ENCODE peak calls at places on chromosomes 13 and 19, in ten cellular contexts. One of them, this sample, is unnamed. For H3K4me1, the result is how much of the 10 kb centered on the place peaks cover.

GRCh38 chr19:48487944-48488343 is 18.8 kb downstream of the CYTH2 start:
- DNase-seq in H1: no peak
- DNase-seq in CD8-positive, alpha-beta memory T cell: no peak
- DNase-seq in neuronal stem cell: no peak
- DNase-seq in adrenal gland: peak
- DNase-seq in adipocyte: peak
- DNase-seq in heart right ventricle: peak
- DNase-seq in heart left ventricle: peak
- DNase-seq in upper lobe of left lung: peak
- DNase-seq in psoas muscle: peak
- DNase-seq in this sample: peak

GRCh38 chr13:31919241-31919640 is 112.3 kb upstream of the FRY start:
- DNase-seq in psoas muscle: no peak
- DNase-seq in CD8-positive, alpha-beta memory T cell: no peak
- DNase-seq in H1: no peak
- DNase-seq in adipocyte: no peak
- DNase-seq in upper lobe of left lung: no peak
- DNase-seq in heart right ventricle: no peak
- DNase-seq in neuronal stem cell: no peak
- DNase-seq in adrenal gland: no peak
- DNase-seq in heart left ventricle: no peak
- DNase-seq in this sample: no peak

GRCh38 chr13:77492982-77493381 is 42.5 kb upstream of the SCEL start:
- DNase-seq in upper lobe of left lung: no peak
- DNase-seq in CD8-positive, alpha-beta memory T cell: no peak
- DNase-seq in neuronal stem cell: no peak
- DNase-seq in adrenal gland: peak
- DNase-seq in adipocyte: peak
- DNase-seq in psoas muscle: no peak
- DNase-seq in H1: no peak
- DNase-seq in heart right ventricle: no peak
- DNase-seq in heart left ventricle: no peak
- DNase-seq in this sample: no peak

GRCh38 chr13:32905864-32906180 is 110.4 kb upstream of the KL start:
- DNase-seq in upper lobe of left lung: no peak
- DNase-seq in heart left ventricle: peak
- DNase-seq in psoas muscle: no peak
- DNase-seq in neuronal stem cell: no peak
- DNase-seq in CD8-positive, alpha-beta memory T cell: no peak
- DNase-seq in adrenal gland: peak
- DNase-seq in H1: no peak
- DNase-seq in adipocyte: no peak
- DNase-seq in heart right ventricle: peak
- DNase-seq in this sample: no peak

GRCh38 chr13:33483471-33483870 is 197.9 kb upstream of the STARD13 start:
- DNase-seq in psoas muscle: no peak
- DNase-seq in heart left ventricle: no peak
- DNase-seq in adrenal gland: no peak
- DNase-seq in H1: no peak
- DNase-seq in neuronal stem cell: no peak
- DNase-seq in CD8-positive, alpha-beta memory T cell: no peak
- DNase-seq in upper lobe of left lung: no peak
- DNase-seq in heart right ventricle: no peak
- DNase-seq in adipocyte: peak
- DNase-seq in this sample: no peak

GRCh38 chr13:72536668-72537399 is 190.6 kb downstream of the MZT1 start:
- DNase-seq in heart left ventricle: no peak
- DNase-seq in CD8-positive, alpha-beta memory T cell: no peak
- DNase-seq in psoas muscle: no peak
- DNase-seq in upper lobe of left lung: peak
- DNase-seq in H1: no peak
- DNase-seq in adrenal gland: no peak
- DNase-seq in neuronal stem cell: no peak
- DNase-seq in heart right ventricle: peak
- DNase-seq in adipocyte: no peak
- DNase-seq in this sample: no peak

GRCh38 chr19:804419-805160 is 7.3 kb downstream of the PTBP1 start:
- DNase-seq in upper lobe of left lung: no peak
- DNase-seq in neuronal stem cell: no peak
- DNase-seq in psoas muscle: no peak
- DNase-seq in heart right ventricle: no peak
- DNase-seq in CD8-positive, alpha-beta memory T cell: no peak
- DNase-seq in H1: no peak
- DNase-seq in heart left ventricle: no peak
- DNase-seq in adipocyte: no peak
- DNase-seq in adrenal gland: no peak
- DNase-seq in this sample: no peak

GRCh38 chr13:47897411-47898050 is 103.5 kb downstream of the SUCLA2 start:
- DNase-seq in adrenal gland: no peak
- DNase-seq in psoas muscle: no peak
- DNase-seq in adipocyte: no peak
- DNase-seq in CD8-positive, alpha-beta memory T cell: no peak
- DNase-seq in upper lobe of left lung: no peak
- DNase-seq in heart left ventricle: no peak
- DNase-seq in neuronal stem cell: no peak
- DNase-seq in heart right ventricle: no peak
- DNase-seq in H1: no peak
- DNase-seq in this sample: no peak

GRCh38 chr13:40920826-40921225 is 98.3 kb downstream of the ELF1 start:
- DNase-seq in adrenal gland: no peak
- DNase-seq in upper lobe of left lung: no peak
- DNase-seq in heart right ventricle: no peak
- DNase-seq in CD8-positive, alpha-beta memory T cell: no peak
- DNase-seq in adipocyte: peak
- DNase-seq in H1: no peak
- DNase-seq in heart left ventricle: no peak
- DNase-seq in neuronal stem cell: no peak
- DNase-seq in psoas muscle: no peak
- DNase-seq in this sample: no peak

GRCh38 chr13:50701469-50701868 is 142.0 kb downstream of the DLEU7 start:
- DNase-seq in CD8-positive, alpha-beta memory T cell: no peak
- DNase-seq in adipocyte: no peak
- DNase-seq in H1: no peak
- DNase-seq in neuronal stem cell: no peak
- DNase-seq in heart left ventricle: no peak
- DNase-seq in upper lobe of left lung: no peak
- DNase-seq in adrenal gland: no peak
- DNase-seq in heart right ventricle: no peak
- DNase-seq in psoas muscle: no peak
- DNase-seq in this sample: no peak

GRCh38 chr19:1844536-1845515 is 3.5 kb downstream of the REXO1 start:
- DNase-seq in neuronal stem cell: no peak
- DNase-seq in adrenal gland: no peak
- DNase-seq in upper lobe of left lung: no peak
- DNase-seq in heart left ventricle: no peak
- DNase-seq in adipocyte: no peak
- DNase-seq in psoas muscle: no peak
- DNase-seq in H1: no peak
- DNase-seq in heart right ventricle: no peak
- DNase-seq in CD8-positive, alpha-beta memory T cell: no peak
- DNase-seq in this sample: no peak

GRCh38 chr19:1841209-1841924 is 6.9 kb downstream of the REXO1 start:
- DNase-seq in neuronal stem cell: no peak
- DNase-seq in heart right ventricle: no peak
- DNase-seq in heart left ventricle: no peak
- DNase-seq in H1: no peak
- DNase-seq in adipocyte: no peak
- DNase-seq in CD8-positive, alpha-beta memory T cell: no peak
- DNase-seq in upper lobe of left lung: no peak
- DNase-seq in adrenal gland: no peak
- DNase-seq in psoas muscle: no peak
- DNase-seq in this sample: no peak

GRCh38 chr19:1843116-1843515 is 5.2 kb downstream of the REXO1 start:
- DNase-seq in psoas muscle: no peak
- DNase-seq in H1: no peak
- DNase-seq in heart right ventricle: no peak
- DNase-seq in adrenal gland: no peak
- DNase-seq in heart left ventricle: no peak
- DNase-seq in neuronal stem cell: no peak
- DNase-seq in adipocyte: no peak
- DNase-seq in upper lobe of left lung: no peak
- DNase-seq in CD8-positive, alpha-beta memory T cell: no peak
- DNase-seq in this sample: no peak

GRCh38 chr19:1845642-1846041 is 2.6 kb downstream of the REXO1 start:
- DNase-seq in heart left ventricle: no peak
- DNase-seq in CD8-positive, alpha-beta memory T cell: no peak
- DNase-seq in upper lobe of left lung: no peak
- DNase-seq in neuronal stem cell: no peak
- DNase-seq in heart right ventricle: no peak
- DNase-seq in adrenal gland: no peak
- DNase-seq in adipocyte: no peak
- DNase-seq in H1: no peak
- DNase-seq in psoas muscle: no peak
- DNase-seq in this sample: no peak

GRCh38 chr19:1843646-1844394 is 4.5 kb downstream of the REXO1 start:
- DNase-seq in adrenal gland: no peak
- DNase-seq in CD8-positive, alpha-beta memory T cell: no peak
- DNase-seq in H1: no peak
- DNase-seq in neuronal stem cell: no peak
- DNase-seq in psoas muscle: no peak
- DNase-seq in upper lobe of left lung: no peak
- DNase-seq in heart left ventricle: no peak
- DNase-seq in adipocyte: no peak
- DNase-seq in heart right ventricle: no peak
- DNase-seq in this sample: no peak
- H3K4me1 ChIP-seq in adrenal gland: under half
- H3K4me1 ChIP-seq in CD8-positive, alpha-beta memory T cell: half or more
- H3K4me1 ChIP-seq in H1: under half
- H3K4me1 ChIP-seq in neuronal stem cell: under half
- H3K4me1 ChIP-seq in psoas muscle: half or more
- H3K4me1 ChIP-seq in upper lobe of left lung: half or more
- H3K4me1 ChIP-seq in heart left ventricle: half or more
- H3K4me1 ChIP-seq in adipocyte: under half
- H3K4me1 ChIP-seq in heart right ventricle: half or more
- H3K4me1 ChIP-seq in this sample: under half

DNA sequence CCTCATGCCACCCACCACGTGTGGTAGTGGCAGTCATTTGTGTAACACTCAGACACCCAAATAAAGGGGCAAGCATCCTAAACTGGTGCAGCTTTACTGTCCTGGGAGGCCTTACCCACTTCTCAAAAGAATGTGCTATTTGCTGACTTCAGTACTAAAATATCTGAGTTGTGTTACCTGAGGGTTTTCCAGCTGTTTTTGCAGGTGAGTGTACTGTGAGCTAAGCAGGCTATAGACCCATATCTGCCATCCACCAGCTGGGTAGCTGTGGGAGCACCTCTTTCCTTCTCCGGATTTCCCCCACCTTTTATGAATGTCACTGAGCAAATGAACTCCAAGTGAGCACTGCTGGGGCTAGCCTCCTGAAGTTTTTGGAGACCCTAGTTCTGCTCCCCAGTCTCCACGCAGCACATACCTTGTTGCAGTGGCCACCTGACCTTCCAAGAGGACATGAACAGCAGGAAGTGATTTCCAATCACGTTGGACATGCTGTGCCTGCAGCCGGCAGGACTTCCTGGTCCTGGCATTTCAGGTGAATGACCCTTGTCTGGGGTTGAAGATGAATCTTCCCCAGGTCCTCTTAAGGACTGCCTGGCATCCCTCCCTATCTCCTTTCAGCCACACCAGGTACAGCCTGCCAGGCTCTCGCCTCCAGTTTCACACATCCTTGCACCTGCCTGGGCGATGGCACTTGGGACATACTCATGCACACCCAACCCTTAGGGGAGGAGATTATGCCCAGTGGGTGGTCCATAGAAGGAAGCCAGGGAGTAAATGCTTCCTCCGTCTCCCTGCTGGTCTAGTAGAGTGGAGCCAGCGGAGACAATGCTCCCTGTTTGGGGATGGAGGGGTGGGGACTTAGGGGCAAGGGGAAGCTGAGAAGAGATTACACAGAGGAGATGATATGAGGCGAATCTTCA is 109.5 kb upstream of the SPATA13 start:
- DNase-seq in psoas muscle: no peak
- DNase-seq in CD8-positive, alpha-beta memory T cell: no peak
- DNase-seq in heart right ventricle: no peak
- DNase-seq in heart left ventricle: no peak
- DNase-seq in neuronal stem cell: no peak
- DNase-seq in H1: no peak
- DNase-seq in adrenal gland: no peak
- DNase-seq in upper lobe of left lung: no peak
- DNase-seq in adipocyte: no peak
- DNase-seq in this sample: no peak
- H3K4me3 ChIP-seq in psoas muscle: no peak
- H3K4me3 ChIP-seq in CD8-positive, alpha-beta memory T cell: no peak
- H3K4me3 ChIP-seq in heart right ventricle: no peak
- H3K4me3 ChIP-seq in heart left ventricle: no peak
- H3K4me3 ChIP-seq in neuronal stem cell: no peak
- H3K4me3 ChIP-seq in H1: no peak
- H3K4me3 ChIP-seq in adrenal gland: no peak
- H3K4me3 ChIP-seq in upper lobe of left lung: no peak
- H3K4me3 ChIP-seq in adipocyte: no peak
- H3K4me3 ChIP-seq in this sample: no peak

DNA sequence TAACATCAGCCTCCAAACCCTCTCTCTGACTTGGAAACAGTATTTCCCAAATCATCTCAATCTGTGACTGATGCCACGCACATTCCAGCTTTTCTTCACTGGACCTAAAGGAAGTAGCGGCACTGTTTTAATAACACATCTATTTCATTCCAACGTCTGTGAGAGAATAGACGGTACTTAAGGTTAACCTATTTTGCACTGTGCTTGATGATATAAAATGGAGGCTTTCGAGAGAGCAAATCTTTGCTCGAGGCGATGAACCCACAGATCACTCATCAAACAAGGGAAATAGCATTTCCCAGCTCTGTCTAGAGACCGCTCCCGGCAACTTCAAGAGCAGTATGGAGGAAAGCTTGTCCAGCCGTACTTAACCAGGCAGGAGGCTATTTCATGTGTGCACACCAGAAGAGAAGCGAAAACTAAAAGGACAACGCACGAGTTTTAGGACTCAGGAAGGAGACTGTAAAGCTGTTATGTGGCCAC is 2.9 kb downstream of the UBL3 start:
- DNase-seq in heart right ventricle: peak
- DNase-seq in CD8-positive, alpha-beta memory T cell: no peak
- DNase-seq in H1: no peak
- DNase-seq in neuronal stem cell: no peak
- DNase-seq in adrenal gland: peak
- DNase-seq in upper lobe of left lung: no peak
- DNase-seq in heart left ventricle: no peak
- DNase-seq in adipocyte: peak
- DNase-seq in psoas muscle: no peak
- DNase-seq in this sample: no peak
- H3K4me1 ChIP-seq in heart right ventricle: under half
- H3K4me1 ChIP-seq in CD8-positive, alpha-beta memory T cell: under half
- H3K4me1 ChIP-seq in H1: under half
- H3K4me1 ChIP-seq in neuronal stem cell: under half
- H3K4me1 ChIP-seq in adrenal gland: under half
- H3K4me1 ChIP-seq in upper lobe of left lung: under half
- H3K4me1 ChIP-seq in heart left ventricle: under half
- H3K4me1 ChIP-seq in adipocyte: under half
- H3K4me1 ChIP-seq in psoas muscle: under half
- H3K4me1 ChIP-seq in this sample: under half

DNA sequence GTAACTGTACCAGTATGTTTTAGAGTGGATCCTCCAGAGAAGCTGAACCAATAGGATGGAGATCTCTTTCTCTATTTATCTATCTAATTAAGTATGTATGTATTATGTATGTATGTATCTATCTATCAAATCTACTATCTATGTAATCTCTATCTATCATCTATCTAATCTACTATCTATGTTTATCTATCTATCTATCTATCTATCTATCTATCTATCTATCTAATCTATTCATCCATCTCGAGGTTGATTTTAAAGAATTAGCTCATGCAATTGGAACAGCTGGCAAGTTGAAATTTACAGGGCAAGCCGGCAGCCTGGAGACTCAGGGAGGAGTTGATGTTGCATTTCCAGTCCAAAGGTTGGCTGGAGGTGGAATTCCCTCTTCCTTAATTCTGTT is 112.2 kb downstream of the URI1 start:
- DNase-seq in neuronal stem cell: no peak
- DNase-seq in CD8-positive, alpha-beta memory T cell: no peak
- DNase-seq in H1: no peak
- DNase-seq in psoas muscle: no peak
- DNase-seq in heart right ventricle: no peak
- DNase-seq in adipocyte: no peak
- DNase-seq in upper lobe of left lung: no peak
- DNase-seq in adrenal gland: no peak
- DNase-seq in heart left ventricle: no peak
- DNase-seq in this sample: no peak
- H3K4me3 ChIP-seq in neuronal stem cell: no peak
- H3K4me3 ChIP-seq in CD8-positive, alpha-beta memory T cell: no peak
- H3K4me3 ChIP-seq in H1: no peak
- H3K4me3 ChIP-seq in psoas muscle: no peak
- H3K4me3 ChIP-seq in heart right ventricle: no peak
- H3K4me3 ChIP-seq in adipocyte: no peak
- H3K4me3 ChIP-seq in upper lobe of left lung: no peak
- H3K4me3 ChIP-seq in adrenal gland: no peak
- H3K4me3 ChIP-seq in heart left ventricle: no peak
- H3K4me3 ChIP-seq in this sample: no peak

This sample was measured in pancreas.